ENCODE peak calls at places on chromosome 6, in five cellular contexts. G is SK-N-SH; B is CD8-positive, alpha-beta T cell; H is tibial nerve; W is astrocyte of the spinal cord. Y is an unnamed sample.

GRCh38 chr6:33693186-33694158 is 18.0 kb downstream of the UQCC2 start:
- DNase-seq in G (peak), B (no peak), H (no peak), W (no peak), Y (peak)

GRCh38 chr6:111472933-111473435 is 10.0 kb downstream of the REV3L start:
- DNase-seq in G (no peak), B (no peak), H (no peak), W (no peak), Y (no peak)

GRCh38 chr6:163970846-163971564 is 556.5 kb downstream of the QKI start:
- DNase-seq in G (no peak), B (no peak), H (no peak), W (no peak), Y (no peak)

GRCh38 chr6:117547688-117548621 is 54.4 kb downstream of the GOPC start:
- DNase-seq in G (peak), B (peak), H (peak), W (peak), Y (peak)

GRCh38 chr6:98142839-98143238 is 691.5 kb upstream of the POU3F2 start:
- DNase-seq in G (no peak), B (no peak), H (no peak), W (no peak), Y (peak)

GRCh38 chr6:138891255-138891986 is 95.5 kb downstream of the ECT2L start:
- DNase-seq in G (no peak), B (no peak), H (no peak), W (peak), Y (no peak)

GRCh38 chr6:113774122-113774835 is 82.9 kb upstream of the MARCKS start:
- DNase-seq in G (no peak), B (no peak), H (no peak), W (peak), Y (no peak)

GRCh38 chr6:118810420-118811027 is 83.4 kb upstream of the ASF1A start:
- DNase-seq in G (no peak), B (peak), H (no peak), W (no peak), Y (no peak)

GRCh38 chr6:7138921-7139358 is 31.2 kb downstream of the RREB1 start:
- DNase-seq in G (no peak), B (peak), H (no peak), W (no peak), Y (peak)

GRCh38 chr6:5726976-5727718 is 279.6 kb downstream of the NRN1 start:
- DNase-seq in G (no peak), B (no peak), H (no peak), W (peak), Y (no peak)

GRCh38 chr6:98335594-98335993 is 498.8 kb upstream of the POU3F2 start:
- DNase-seq in G (no peak), B (no peak), H (no peak), W (no peak), Y (no peak)

GRCh38 chr6:123338394-123338793 is 298.4 kb downstream of the TRDN start:
- DNase-seq in G (no peak), B (no peak), H (no peak), W (no peak), Y (no peak)

GRCh38 chr6:150925655-150925928 is 60.1 kb downstream of the MTHFD1L start:
- DNase-seq in G (no peak), B (no peak), H (no peak), W (no peak), Y (no peak)

GRCh38 chr6:70552974-70553373 is 13.8 kb upstream of the SDHAF4 start:
- DNase-seq in G (no peak), B (no peak), H (no peak), W (no peak), Y (no peak)

GRCh38 chr6:53033764-53034163 is 31.4 kb upstream of the FBXO9 start:
- DNase-seq in G (no peak), B (no peak), H (no peak), W (peak), Y (no peak)

GRCh38 chr6:169702640-169703246 is 817 bp downstream of the C6orf120 start:
- DNase-seq in G (peak), B (peak), H (no peak), W (peak), Y (peak)

GRCh38 chr6:102766946-102767345 is 1373.4 kb downstream of the GRIK2 start:
- DNase-seq in G (no peak), B (no peak), H (no peak), W (peak), Y (no peak)

GRCh38 chr6:158414900-158415299 is 102.6 kb downstream of the TULP4 start:
- DNase-seq in G (no peak), B (no peak), H (no peak), W (peak), Y (no peak)

GRCh38 chr6:31402324-31403282 is 792 bp upstream of the MICA start:
- DNase-seq in G (no peak), B (peak), H (no peak), W (no peak), Y (no peak)

GRCh38 chr6:52610745-52611355 is 34.0 kb upstream of the TRAM2 start:
- DNase-seq in G (no peak), B (no peak), H (no peak), W (peak), Y (no peak)

GRCh38 chr6:142757827-142758226 is 187.1 kb downstream of the HIVEP2 start:
- DNase-seq in G (no peak), B (no peak), H (no peak), W (no peak), Y (no peak)

GRCh38 chr6:43708857-43709653 is 21.5 kb upstream of the MRPS18A start:
- DNase-seq in G (no peak), B (no peak), H (no peak), W (peak), Y (no peak)

GRCh38 chr6:168136001-168136400 is 57.0 kb upstream of the FRMD1 start:
- DNase-seq in G (no peak), B (no peak), H (no peak), W (no peak), Y (no peak)

DNA sequence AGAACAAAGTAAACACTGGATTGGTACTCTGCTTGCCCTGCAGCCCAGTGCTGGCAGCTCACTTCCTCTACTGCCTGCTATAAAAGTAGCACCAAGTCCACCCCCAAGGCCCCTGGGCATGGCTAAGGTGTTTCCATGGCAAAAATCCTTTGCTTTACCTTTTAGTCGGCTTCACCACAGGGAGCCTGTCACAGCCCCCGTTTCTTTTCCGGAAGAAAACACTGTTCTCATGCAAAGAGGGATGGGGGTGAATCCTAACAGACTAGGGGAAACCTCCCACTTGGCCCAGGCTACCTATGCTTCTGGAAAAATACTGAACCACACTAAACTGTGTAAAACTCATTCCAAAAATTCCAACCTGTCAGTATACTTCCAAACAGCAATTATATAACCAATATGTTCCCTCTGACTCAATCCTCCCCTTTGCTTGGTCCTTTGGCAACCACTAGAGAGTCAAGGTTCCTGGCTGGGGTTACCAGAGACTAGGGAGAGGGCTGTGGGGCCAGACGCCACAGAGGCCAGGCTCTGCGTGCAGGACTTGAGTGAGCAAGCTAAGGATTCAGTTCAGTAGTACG is 16.1 kb downstream of the PPIL1 start:
- DNase-seq in G (no peak), B (no peak), H (no peak), W (peak), Y (no peak)
- TF ChIP-seq CTCF in G (no peak), B (no peak), H (no peak), W (no peak), Y (no peak)

GRCh38 chr6:28589234-28589951 is 63.7 kb downstream of the GPX5 start:
- DNase-seq in G (peak), B (no peak), H (no peak), W (peak), Y (peak)
- H3K4me3 ChIP-seq in G (peak), B (no peak), H (peak), W (peak), Y (no peak)

GRCh38 chr6:63066053-63066704 is 145.1 kb upstream of the FKBP1C start:
- DNase-seq in G (no peak), B (no peak), H (no peak), W (no peak), Y (no peak)
- TF ChIP-seq CTCF in G (peak), B (no peak), H (no peak), W (no peak), Y (no peak)

GRCh38 chr6:73581293-73581692 is 60.5 kb upstream of the EEF1A1 start:
- DNase-seq in G (no peak), B (no peak), H (no peak), W (no peak), Y (no peak)

GRCh38 chr6:73580247-73581149 is 59.7 kb upstream of the EEF1A1 start:
- DNase-seq in G (peak), B (peak), H (peak), W (peak), Y (peak)

GRCh38 chr6:73586416-73586974 is 65.7 kb upstream of the EEF1A1 start:
- DNase-seq in G (no peak), B (no peak), H (no peak), W (no peak), Y (no peak)

GRCh38 chr6:73579851-73580246 is 59.0 kb upstream of the EEF1A1 start:
- DNase-seq in G (no peak), B (no peak), H (no peak), W (peak), Y (peak)

GRCh38 chr6:73585566-73586415 is 65.0 kb upstream of the EEF1A1 start:
- DNase-seq in G (no peak), B (peak), H (no peak), W (peak), Y (peak)
- H3K4me3 ChIP-seq in G (peak), B (peak), H (peak), W (peak), Y (peak)

DNA sequence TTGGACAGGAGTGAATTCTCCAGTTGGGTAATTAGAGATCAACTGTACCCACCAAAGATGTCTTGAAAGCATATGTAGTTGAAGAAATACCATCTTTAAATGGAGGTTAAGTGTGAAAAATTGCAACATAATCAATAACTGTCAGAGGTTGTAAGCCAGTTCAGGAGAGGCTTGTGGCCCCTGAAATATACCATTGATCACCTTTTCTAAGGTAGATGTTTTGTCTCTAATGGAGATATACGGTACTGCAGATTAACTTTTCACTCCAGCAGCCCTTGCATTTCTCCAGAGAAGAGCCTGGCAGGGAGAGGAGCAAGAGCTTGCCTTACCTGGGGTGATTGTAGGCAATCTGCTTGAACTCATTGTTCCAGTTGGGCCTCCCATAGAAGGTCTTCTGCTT is 48.8 kb downstream of the NOX3 start:
- DNase-seq in G (no peak), B (no peak), H (no peak), W (no peak), Y (no peak)
- TF ChIP-seq CTCF in G (no peak), B (no peak), H (no peak), W (no peak), Y (no peak)

GRCh38 chr6:91304506-91304905 is 717.6 kb upstream of the MAP3K7 start:
- DNase-seq in G (no peak), B (no peak), H (no peak), W (no peak), Y (no peak)

GRCh38 chr6:91303326-91303725 is 716.5 kb upstream of the MAP3K7 start:
- DNase-seq in G (no peak), B (no peak), H (no peak), W (no peak), Y (no peak)

GRCh38 chr6:91298543-91299145 is 711.8 kb upstream of the MAP3K7 start:
- DNase-seq in G (no peak), B (no peak), H (no peak), W (peak), Y (no peak)

GRCh38 chr6:91305755-91306154 is 718.9 kb upstream of the MAP3K7 start:
- DNase-seq in G (no peak), B (no peak), H (no peak), W (no peak), Y (no peak)

GRCh38 chr6:91299544-91300491 is 712.9 kb upstream of the MAP3K7 start:
- DNase-seq in G (no peak), B (no peak), H (peak), W (peak), Y (no peak)
- H3K4me3 ChIP-seq in G (no peak), B (no peak), H (no peak), W (no peak), Y (no peak)

GRCh38 chr6:49906511-49906910 is 40.2 kb upstream of the CRISP1 start:
- DNase-seq in G (no peak), B (no peak), H (no peak), W (no peak), Y (no peak)
- TF ChIP-seq CTCF in G (no peak), B (no peak), H (no peak), W (no peak), Y (no peak)

GRCh38 chr6:30124391-30124790 is 11.5 kb upstream of the TRIM31 start:
- DNase-seq in G (no peak), B (no peak), H (no peak), W (no peak), Y (no peak)

GRCh38 chr6:30129818-30130679 is 5.9 kb upstream of the TRIM40 start:
- DNase-seq in G (no peak), B (no peak), H (no peak), W (no peak), Y (no peak)

GRCh38 chr6:30129270-30129669 is 6.7 kb upstream of the TRIM40 start:
- DNase-seq in G (no peak), B (no peak), H (no peak), W (no peak), Y (no peak)

GRCh38 chr6:30130887-30131862 is 4.8 kb upstream of the TRIM40 start:
- DNase-seq in G (peak), B (peak), H (no peak), W (peak), Y (peak)

GRCh38 chr6:30127238-30128093 is 8.5 kb upstream of the TRIM40 start:
- DNase-seq in G (no peak), B (no peak), H (no peak), W (no peak), Y (no peak)
- H3K4me3 ChIP-seq in G (no peak), B (no peak), H (no peak), W (no peak), Y (peak)

DNA sequence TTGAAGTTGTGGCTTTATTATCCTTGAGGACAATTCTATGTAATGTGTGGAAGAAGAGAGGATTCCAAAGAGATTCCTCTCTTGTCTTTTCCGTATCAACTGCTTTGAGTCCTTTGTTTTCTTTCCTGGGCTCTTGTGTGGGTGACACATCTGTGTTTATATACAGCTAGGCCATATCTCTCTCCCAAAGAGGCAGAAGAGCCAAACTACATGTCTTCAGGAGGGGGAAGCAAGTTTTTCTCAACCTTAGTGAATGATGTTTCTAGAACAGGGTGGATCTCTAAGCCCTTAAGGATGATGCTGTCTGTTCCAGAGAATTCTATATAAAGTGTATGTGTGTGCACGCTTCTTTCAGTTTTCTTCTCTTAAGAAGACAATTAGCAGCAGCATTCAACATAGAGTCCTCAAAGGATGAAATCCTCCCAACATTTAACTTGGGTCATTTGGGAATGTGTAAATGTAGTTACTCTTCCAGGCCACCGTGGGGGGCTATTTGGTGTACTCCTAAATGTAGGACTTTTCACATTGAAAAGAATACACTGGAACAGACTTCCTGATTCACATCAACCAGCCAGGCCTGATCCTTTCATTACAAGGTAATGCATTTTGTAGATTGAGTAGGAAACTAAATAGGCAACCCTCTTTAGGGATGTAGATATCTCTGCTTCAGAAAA is 92.8 kb upstream of the EEF1E1 start:
- DNase-seq in G (peak), B (no peak), H (no peak), W (no peak), Y (no peak)
- TF ChIP-seq CTCF in G (peak), B (no peak), H (no peak), W (peak), Y (no peak)

GRCh38 chr6:129440691-129441090 is 269.3 kb downstream of the ARHGAP18 start:
- DNase-seq in G (no peak), B (no peak), H (no peak), W (peak), Y (no peak)
- H3K4me3 ChIP-seq in G (no peak), B (no peak), H (no peak), W (no peak), Y (no peak)

Y was measured in pancreas.